ENCODE peak calls at places on chromosome 13, in four cellular contexts. One of them, this sample, is unnamed.

GRCh38 chr13:27264181-27264580 is 6.4 kb upstream of the RASL11A start:
- DNase-seq in thoracic aorta: no peak
- DNase-seq in PC-3: no peak
- DNase-seq in upper lobe of right lung: no peak
- DNase-seq in this sample: peak; percentile 49

GRCh38 chr13:30576528-30576927 is 41.2 kb upstream of the USPL1 start:
- DNase-seq in thoracic aorta: no peak
- DNase-seq in PC-3: peak; percentile 27
- DNase-seq in upper lobe of right lung: no peak
- DNase-seq in this sample: peak; percentile 22

GRCh38 chr13:99356216-99357089 is 49.3 kb upstream of the GPR183 start:
- DNase-seq in thoracic aorta: no peak
- DNase-seq in PC-3: no peak
- DNase-seq in upper lobe of right lung: no peak
- DNase-seq in this sample: no peak

GRCh38 chr13:42633495-42633894 is 59.5 kb downstream of the TNFSF11 start:
- DNase-seq in thoracic aorta: no peak
- DNase-seq in PC-3: peak; percentile 16
- DNase-seq in upper lobe of right lung: no peak
- DNase-seq in this sample: no peak

GRCh38 chr13:88925954-88926353 is 1254.8 kb downstream of the SLITRK5 start:
- DNase-seq in thoracic aorta: no peak
- DNase-seq in PC-3: no peak
- DNase-seq in upper lobe of right lung: no peak
- DNase-seq in this sample: no peak

GRCh38 chr13:32878172-32878571 is 138.1 kb upstream of the KL start:
- DNase-seq in thoracic aorta: no peak
- DNase-seq in PC-3: peak; percentile 69
- DNase-seq in upper lobe of right lung: no peak
- DNase-seq in this sample: no peak

GRCh38 chr13:51793570-51794273 is 10.2 kb downstream of the DHRS12 start:
- DNase-seq in thoracic aorta: no peak
- DNase-seq in PC-3: peak; percentile 80
- DNase-seq in upper lobe of right lung: no peak
- DNase-seq in this sample: no peak

GRCh38 chr13:43698743-43699142 is 88.0 kb downstream of the ENOX1 start:
- DNase-seq in thoracic aorta: no peak
- DNase-seq in PC-3: no peak
- DNase-seq in upper lobe of right lung: no peak
- DNase-seq in this sample: no peak

GRCh38 chr13:52024481-52024880 is at the start of gene UTP14C:
- DNase-seq in thoracic aorta: no peak
- DNase-seq in PC-3: no peak
- DNase-seq in upper lobe of right lung: no peak
- DNase-seq in this sample: no peak

GRCh38 chr13:27921421-27921960 is 1.7 kb downstream of the PDX1 start:
- DNase-seq in thoracic aorta: no peak
- DNase-seq in PC-3: no peak
- DNase-seq in upper lobe of right lung: no peak
- DNase-seq in this sample: no peak

GRCh38 chr13:113881614-113882265 is 17.9 kb upstream of the GAS6 start:
- DNase-seq in thoracic aorta: no peak
- DNase-seq in PC-3: no peak
- DNase-seq in upper lobe of right lung: no peak
- DNase-seq in this sample: no peak

GRCh38 chr13:40371531-40372125 is 294.8 kb downstream of the FOXO1 start:
- DNase-seq in thoracic aorta: no peak
- DNase-seq in PC-3: no peak
- DNase-seq in upper lobe of right lung: no peak
- DNase-seq in this sample: no peak

GRCh38 chr13:44437356-44438233 is 64.0 kb downstream of the SERP2 start:
- DNase-seq in thoracic aorta: no peak
- DNase-seq in PC-3: peak; percentile 75
- DNase-seq in upper lobe of right lung: no peak
- DNase-seq in this sample: no peak

GRCh38 chr13:37313383-37313782 is 207.9 kb upstream of the CSNK1A1L start:
- DNase-seq in thoracic aorta: no peak
- DNase-seq in PC-3: peak; percentile 16
- DNase-seq in upper lobe of right lung: no peak
- DNase-seq in this sample: no peak

GRCh38 chr13:41590643-41591042 is 133.3 kb downstream of the RGCC start:
- DNase-seq in thoracic aorta: no peak
- DNase-seq in PC-3: peak; percentile 72
- DNase-seq in upper lobe of right lung: no peak
- DNase-seq in this sample: no peak

GRCh38 chr13:114177245-114178010 is 1.6 kb upstream of the CFAP97D2 start:
- DNase-seq in thoracic aorta: no peak
- DNase-seq in PC-3: no peak
- DNase-seq in upper lobe of right lung: no peak
- DNase-seq in this sample: no peak

GRCh38 chr13:107824636-107825035 is 390.7 kb downstream of the LIG4 start:
- DNase-seq in thoracic aorta: no peak
- DNase-seq in PC-3: no peak
- DNase-seq in upper lobe of right lung: no peak
- DNase-seq in this sample: no peak

GRCh38 chr13:77516342-77516789 is 19.1 kb upstream of the SCEL start:
- DNase-seq in thoracic aorta: no peak
- DNase-seq in PC-3: peak; percentile 82
- DNase-seq in upper lobe of right lung: no peak
- DNase-seq in this sample: peak; percentile 41

GRCh38 chr13:44365008-44365407 is 8.6 kb upstream of the SERP2 start:
- DNase-seq in thoracic aorta: no peak
- DNase-seq in PC-3: no peak
- DNase-seq in upper lobe of right lung: no peak
- DNase-seq in this sample: no peak

GRCh38 chr13:50592412-50593145 is 250.9 kb downstream of the DLEU7 start:
- DNase-seq in thoracic aorta: no peak
- DNase-seq in PC-3: peak; percentile 66
- DNase-seq in upper lobe of right lung: no peak
- DNase-seq in this sample: no peak

GRCh38 chr13:100210966-100211710 is 122.2 kb downstream of the PCCA start:
- DNase-seq in thoracic aorta: no peak
- DNase-seq in PC-3: no peak
- DNase-seq in upper lobe of right lung: no peak
- DNase-seq in this sample: no peak

GRCh38 chr13:80338781-80339577 is 1.9 kb downstream of the SPRY2 start:
- DNase-seq in thoracic aorta: peak; percentile 63
- DNase-seq in PC-3: peak; percentile 56
- DNase-seq in upper lobe of right lung: peak; percentile 91
- DNase-seq in this sample: peak; percentile 82

GRCh38 chr13:83618966-83619365 is 263.3 kb downstream of the SLITRK1 start:
- DNase-seq in thoracic aorta: no peak
- DNase-seq in PC-3: peak; percentile 75
- DNase-seq in upper lobe of right lung: no peak
- DNase-seq in this sample: no peak

GRCh38 chr13:102040812-102041211 is 361.0 kb downstream of the FGF14 start:
- DNase-seq in thoracic aorta: no peak
- DNase-seq in PC-3: no peak
- DNase-seq in upper lobe of right lung: no peak
- DNase-seq in this sample: no peak

DNA sequence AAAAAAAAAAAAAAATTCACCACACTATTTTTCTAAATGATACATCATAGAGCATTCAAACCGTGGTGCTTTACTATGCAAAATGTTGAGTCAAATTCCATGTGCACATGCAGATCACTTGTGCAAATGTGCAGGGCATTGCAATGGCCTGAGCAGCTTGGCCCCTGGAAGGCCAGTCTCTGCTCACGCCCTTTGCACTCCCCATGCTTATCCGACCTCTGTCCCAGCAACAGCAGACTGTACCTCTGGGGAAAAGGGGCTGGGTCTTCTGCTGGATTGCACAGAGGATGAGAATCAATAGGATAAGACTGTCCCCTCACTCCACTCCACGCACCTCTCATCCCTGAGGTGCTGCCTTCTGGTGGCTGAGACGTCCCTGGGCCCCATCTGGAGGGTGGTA is 58.5 kb downstream of the PARP4 start:
- DNase-seq in thoracic aorta: no peak
- DNase-seq in PC-3: no peak
- DNase-seq in upper lobe of right lung: no peak
- DNase-seq in this sample: no peak
- H3K36me3 ChIP-seq in thoracic aorta: peaks cover 51% of the 10 kb centered on the region
- H3K36me3 ChIP-seq in PC-3: peaks cover 39% of the 10 kb centered on the region
- H3K36me3 ChIP-seq in upper lobe of right lung: peaks cover 93% of the 10 kb centered on the region
- H3K36me3 ChIP-seq in this sample: peaks cover 3% of the 10 kb centered on the region

DNA sequence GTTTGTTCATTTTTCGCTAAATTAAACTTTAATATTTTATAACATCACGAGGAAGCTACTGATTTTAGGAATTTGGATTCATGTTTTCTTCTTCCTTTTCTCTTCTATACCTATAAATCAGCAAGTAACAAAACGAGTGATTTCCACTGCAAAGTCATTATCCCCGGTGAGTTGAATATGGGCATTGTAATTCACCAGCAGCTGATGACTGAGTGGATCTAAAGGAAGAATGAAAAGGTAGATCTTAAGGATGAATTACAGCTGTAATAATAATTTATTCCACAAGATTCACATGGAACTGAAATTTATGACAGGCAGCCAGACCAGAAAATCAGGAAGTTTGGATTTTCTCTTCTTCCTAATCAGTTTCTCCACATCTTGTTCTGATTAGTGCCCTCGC is 111.4 kb downstream of the GPC6 start:
- DNase-seq in thoracic aorta: no peak
- DNase-seq in PC-3: no peak
- DNase-seq in upper lobe of right lung: no peak
- DNase-seq in this sample: no peak
- TF ChIP-seq CTCF in thoracic aorta: no peak
- TF ChIP-seq CTCF in PC-3: no peak
- TF ChIP-seq CTCF in upper lobe of right lung: no peak
- TF ChIP-seq CTCF in this sample: no peak

GRCh38 chr13:75762967-75763366 is 126.8 kb downstream of the LMO7 start:
- DNase-seq in thoracic aorta: no peak
- DNase-seq in PC-3: no peak
- DNase-seq in upper lobe of right lung: no peak
- DNase-seq in this sample: no peak
- H3K4me1 ChIP-seq in thoracic aorta: peaks cover 40% of the 10 kb centered on the region
- H3K4me1 ChIP-seq in PC-3: peaks cover 22% of the 10 kb centered on the region
- H3K4me1 ChIP-seq in upper lobe of right lung: peaks cover 14% of the 10 kb centered on the region
- H3K4me1 ChIP-seq in this sample: peaks cover 7% of the 10 kb centered on the region

GRCh38 chr13:112819816-112820215 is 130.0 kb downstream of the ATP11A start:
- DNase-seq in thoracic aorta: no peak
- DNase-seq in PC-3: no peak
- DNase-seq in upper lobe of right lung: no peak
- DNase-seq in this sample: no peak

GRCh38 chr13:112819111-112819510 is 129.3 kb downstream of the ATP11A start:
- DNase-seq in thoracic aorta: no peak
- DNase-seq in PC-3: no peak
- DNase-seq in upper lobe of right lung: no peak
- DNase-seq in this sample: no peak

GRCh38 chr13:112818698-112819045 is 128.8 kb downstream of the ATP11A start:
- DNase-seq in thoracic aorta: no peak
- DNase-seq in PC-3: no peak
- DNase-seq in upper lobe of right lung: no peak
- DNase-seq in this sample: no peak

GRCh38 chr13:112820318-112820717 is 130.5 kb downstream of the ATP11A start:
- DNase-seq in thoracic aorta: no peak
- DNase-seq in PC-3: no peak
- DNase-seq in upper lobe of right lung: no peak
- DNase-seq in this sample: no peak

GRCh38 chr13:112818040-112818697 is 128.3 kb downstream of the ATP11A start:
- DNase-seq in thoracic aorta: no peak
- DNase-seq in PC-3: no peak
- DNase-seq in upper lobe of right lung: no peak
- DNase-seq in this sample: no peak
- H3K36me3 ChIP-seq in thoracic aorta: peaks cover 6% of the 10 kb centered on the region
- H3K36me3 ChIP-seq in PC-3: peaks cover 4% of the 10 kb centered on the region
- H3K36me3 ChIP-seq in upper lobe of right lung: peaks cover 84% of the 10 kb centered on the region
- H3K36me3 ChIP-seq in this sample: peaks cover 8% of the 10 kb centered on the region

GRCh38 chr13:38394777-38395504 is 45.3 kb downstream of the UFM1 start:
- DNase-seq in thoracic aorta: no peak
- DNase-seq in PC-3: peak; percentile 87
- DNase-seq in upper lobe of right lung: no peak
- DNase-seq in this sample: no peak

GRCh38 chr13:38398810-38399493 is 49.3 kb downstream of the UFM1 start:
- DNase-seq in thoracic aorta: no peak
- DNase-seq in PC-3: peak; percentile 8
- DNase-seq in upper lobe of right lung: no peak
- DNase-seq in this sample: no peak

GRCh38 chr13:38391341-38391740 is 41.7 kb downstream of the UFM1 start:
- DNase-seq in thoracic aorta: no peak
- DNase-seq in PC-3: no peak
- DNase-seq in upper lobe of right lung: no peak
- DNase-seq in this sample: no peak

GRCh38 chr13:38399540-38399939 is 49.9 kb downstream of the UFM1 start:
- DNase-seq in thoracic aorta: no peak
- DNase-seq in PC-3: no peak
- DNase-seq in upper lobe of right lung: no peak
- DNase-seq in this sample: no peak

GRCh38 chr13:38395505-38395803 is 45.8 kb downstream of the UFM1 start:
- DNase-seq in thoracic aorta: no peak
- DNase-seq in PC-3: peak; percentile 59
- DNase-seq in upper lobe of right lung: no peak
- DNase-seq in this sample: no peak
- TF ChIP-seq CTCF in thoracic aorta: no peak
- TF ChIP-seq CTCF in PC-3: no peak
- TF ChIP-seq CTCF in upper lobe of right lung: no peak
- TF ChIP-seq CTCF in this sample: no peak